ENCODE peak calls at places on chromosomes 5 and 9, in nine cellular contexts. D, O, Z, X, E, L, B, C and R are unnamed samples.

GRCh38 chr5:32964246-32964645 is 253.1 kb downstream of the NPR3 start:
- DNase-seq in E (no peak), B (no peak), O (no peak), D (peak), X (no peak), Z (no peak), L (peak), C (no peak), R (peak)

GRCh38 chr5:107466233-107466769 is 204.4 kb downstream of the EFNA5 start:
- DNase-seq in D (peak), Z (peak), C (no peak), B (peak), L (peak), X (no peak), O (no peak), E (peak), R (peak)

GRCh38 chr5:116378007-116378831 is 196.4 kb downstream of the SEMA6A start:
- DNase-seq in L (no peak), C (peak), B (no peak), D (no peak), O (no peak), Z (no peak), E (no peak), X (no peak), R (no peak)

GRCh38 chr5:39639618-39640078 is 214.9 kb upstream of the DAB2 start:
- DNase-seq in B (no peak), L (peak), X (no peak), C (no peak), O (no peak), D (peak), Z (no peak), E (no peak), R (no peak)

GRCh38 chr9:87075537-87075936 is 128.2 kb upstream of the GAS1 start:
- DNase-seq in C (no peak), E (no peak), X (no peak), B (no peak), L (no peak), O (no peak), D (no peak), Z (no peak), R (no peak)

GRCh38 chr5:139759219-139759721 is 36.3 kb upstream of the PSD2 start:
- DNase-seq in C (no peak), Z (peak), X (no peak), E (no peak), D (peak), L (no peak), O (no peak), B (no peak), R (no peak)

GRCh38 chr9:120856700-120857099 is 14.0 kb upstream of the PSMD5 start:
- DNase-seq in E (no peak), D (no peak), X (peak), C (no peak), L (no peak), O (no peak), B (no peak), Z (peak), R (no peak)

GRCh38 chr9:119101048-119101447 is 268.2 kb downstream of the BRINP1 start:
- DNase-seq in D (no peak), L (no peak), B (no peak), O (no peak), C (no peak), E (peak), Z (no peak), X (no peak), R (no peak)

GRCh38 chr5:14842117-14842516 is 29.5 kb downstream of the ANKH start:
- DNase-seq in L (no peak), O (no peak), C (no peak), D (no peak), X (no peak), Z (no peak), B (no peak), E (no peak), R (no peak)

GRCh38 chr5:140056880-140057279 is 13.8 kb upstream of the NRG2 start:
- DNase-seq in O (no peak), X (no peak), L (no peak), D (no peak), Z (no peak), C (no peak), E (no peak), B (no peak), R (no peak)

GRCh38 chr5:133744030-133744645 is 131.8 kb upstream of the FSTL4 start:
- DNase-seq in D (no peak), E (no peak), C (no peak), B (no peak), O (no peak), L (no peak), X (no peak), Z (no peak), R (no peak)

GRCh38 chr9:110752766-110753165 is 84.2 kb downstream of the MUSK start:
- DNase-seq in D (peak), L (peak), X (no peak), Z (no peak), O (no peak), E (no peak), C (no peak), B (peak), R (peak)

GRCh38 chr5:137753227-137753985 is 757 bp downstream of the HNRNPA0 start:
- DNase-seq in Z (peak), B (no peak), D (no peak), E (peak), O (peak), C (peak), X (peak), L (peak), R (no peak)

GRCh38 chr5:63230754-63231153 is 652.1 kb downstream of the LRRC70 start:
- DNase-seq in D (no peak), B (no peak), O (no peak), X (no peak), C (no peak), L (no peak), E (no peak), Z (no peak), R (no peak)

GRCh38 chr5:172688735-172689572 is 47.9 kb downstream of the NEURL1B start:
- DNase-seq in B (no peak), E (no peak), C (no peak), O (no peak), L (peak), X (peak), Z (peak), D (no peak), R (no peak)

GRCh38 chr5:96172436-96172835 is 210.8 kb upstream of the ELL2 start:
- DNase-seq in L (peak), Z (no peak), B (no peak), C (no peak), O (no peak), D (peak), X (no peak), E (no peak), R (peak)

GRCh38 chr5:170585278-170585677 is 81.5 kb downstream of the KCNIP1 start:
- DNase-seq in E (no peak), C (no peak), X (no peak), D (no peak), Z (no peak), O (no peak), B (no peak), L (no peak), R (no peak)

GRCh38 chr5:178291969-178292825 is 59.6 kb upstream of the PHYKPL start:
- DNase-seq in C (no peak), O (no peak), L (no peak), E (no peak), Z (no peak), B (no peak), X (no peak), D (no peak), R (no peak)

GRCh38 chr9:79233542-79233941 is 338.2 kb upstream of the TLE4 start:
- DNase-seq in Z (peak), L (peak), B (no peak), O (no peak), D (peak), X (no peak), E (peak), C (no peak), R (peak)

GRCh38 chr9:114889802-114890224 is 40.6 kb downstream of the TNFSF8 start:
- DNase-seq in C (no peak), E (no peak), X (no peak), L (no peak), B (no peak), D (no peak), Z (no peak), O (no peak), R (no peak)

GRCh38 chr9:107455461-107456155 is 34.0 kb downstream of the KLF4 start:
- DNase-seq in B (no peak), Z (no peak), D (no peak), X (no peak), C (no peak), E (no peak), O (no peak), L (no peak), R (no peak)

GRCh38 chr5:8577792-8578191 is 708.8 kb downstream of the MTRR start:
- DNase-seq in D (peak), Z (no peak), X (no peak), L (peak), B (no peak), C (no peak), O (no peak), E (no peak), R (peak)

GRCh38 chr9:126295936-126296600 is 30.6 kb upstream of the MVB12B start:
- DNase-seq in C (no peak), B (no peak), Z (no peak), O (no peak), D (no peak), L (no peak), X (no peak), E (no peak), R (no peak)

GRCh38 chr5:155103164-155103563 is 89.6 kb downstream of the KIF4B start:
- DNase-seq in X (no peak), D (peak), Z (no peak), C (no peak), L (peak), E (no peak), O (no peak), B (no peak), R (peak)

GRCh38 chr5:55234171-55234700 is 828 bp upstream of the CCNO start:
- DNase-seq in B (no peak), L (peak), Z (peak), X (peak), O (no peak), E (peak), D (peak), C (peak), R (peak)

GRCh38 chr5:10233505-10233904 is 16.2 kb downstream of the ATPSCKMT start:
- DNase-seq in C (no peak), E (peak), D (peak), O (no peak), X (no peak), Z (peak), B (peak), L (peak), R (peak)

GRCh38 chr9:109517798-109518435 is 19.8 kb upstream of the PTPN3 start:
- DNase-seq in C (no peak), E (peak), O (no peak), L (no peak), D (no peak), B (no peak), Z (peak), X (peak), R (no peak)

GRCh38 chr5:105877592-105877991 is 1793.1 kb downstream of the EFNA5 start:
- DNase-seq in D (no peak), O (no peak), Z (no peak), E (no peak), B (no peak), C (no peak), L (no peak), X (no peak), R (no peak)

GRCh38 chr9:72315089-72315509 is 49.9 kb downstream of the ZFAND5 start:
- DNase-seq in Z (peak), L (peak), E (peak), D (peak), O (peak), X (peak), C (peak), B (peak), R (peak)

GRCh38 chr9:87148391-87149237 is 201.3 kb upstream of the GAS1 start:
- DNase-seq in C (peak), B (no peak), D (peak), O (peak), E (peak), Z (peak), X (peak), L (peak), R (peak)

DNA sequence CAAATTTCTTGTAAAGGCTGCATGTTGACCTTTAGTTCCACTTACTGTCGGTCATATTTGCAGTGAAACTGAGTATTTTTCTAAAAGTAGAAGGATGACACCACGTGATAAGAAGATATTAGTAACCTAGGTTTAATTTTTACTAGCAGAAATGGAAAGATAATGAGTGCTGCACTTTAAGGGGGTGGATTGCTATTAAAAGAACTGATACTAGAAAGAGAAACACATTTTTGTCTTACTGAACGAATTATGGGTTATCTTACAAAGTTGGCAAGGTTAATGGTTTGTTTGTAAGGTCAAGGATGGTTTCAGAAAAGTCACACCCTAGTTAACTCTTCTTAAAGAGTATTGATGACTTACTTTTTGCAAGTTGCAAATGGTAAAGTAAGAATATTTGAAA is 2.4 kb downstream of the MACIR start:
- DNase-seq in O (no peak), E (no peak), X (no peak), L (no peak), Z (no peak), D (no peak), B (no peak), C (no peak), R (no peak)
- H3K4me3 ChIP-seq in O (no peak), E (peak), X (no peak), L (peak), Z (no peak), D (no peak), B (peak), C (no peak), R (peak)

DNA sequence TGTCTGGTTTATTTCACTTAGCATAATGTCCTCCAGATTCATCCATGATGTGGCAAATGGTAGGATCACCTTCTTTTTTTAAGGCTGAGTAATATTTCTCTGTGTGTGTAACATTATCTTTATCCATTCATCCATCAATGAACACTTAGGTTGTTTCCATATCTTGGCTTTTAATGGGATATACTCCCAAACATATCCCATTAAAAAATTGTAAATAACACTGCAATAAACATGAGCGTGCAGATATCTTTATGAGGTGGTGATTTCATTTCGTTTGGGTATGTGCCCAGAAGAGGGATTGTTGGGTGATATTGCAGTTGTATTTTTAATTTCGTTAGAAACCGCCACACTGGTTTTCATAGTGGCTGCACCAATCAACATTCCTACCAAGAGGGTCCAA is 36.2 kb upstream of the UGCG start:
- DNase-seq in Z (no peak), E (no peak), O (no peak), B (no peak), C (no peak), L (no peak), X (no peak), D (no peak), R (peak)
- TF ChIP-seq CTCF in Z (no peak), E (no peak), O (no peak), B (no peak), C (no peak), L (no peak), X (no peak), D (no peak), R (no peak)

DNA sequence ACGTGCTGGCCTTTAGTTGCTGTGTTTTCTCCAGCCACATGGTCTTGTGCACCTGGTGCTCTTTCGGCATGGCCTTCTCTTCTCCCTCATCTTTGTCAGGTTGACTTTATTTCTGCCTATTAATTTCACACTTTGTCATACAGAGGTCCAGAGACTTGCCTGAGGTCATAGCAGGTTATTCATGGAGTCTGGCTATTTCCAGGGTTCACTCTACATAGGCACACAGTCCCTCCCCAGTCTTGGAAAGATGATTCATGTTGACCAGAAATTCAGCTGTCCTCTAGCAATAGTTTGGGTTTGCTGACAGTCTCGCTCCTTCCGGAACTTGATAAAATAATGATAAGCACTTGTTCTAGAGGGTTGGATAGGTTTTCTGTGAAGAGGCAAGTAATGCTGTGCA is 81.6 kb downstream of the ARHGAP26 start:
- DNase-seq in X (no peak), L (no peak), Z (no peak), C (no peak), E (no peak), O (no peak), B (no peak), D (no peak), R (no peak)
- H3K4me3 ChIP-seq in X (no peak), L (no peak), Z (no peak), C (no peak), E (no peak), O (no peak), B (no peak), D (no peak), R (no peak)

DNA sequence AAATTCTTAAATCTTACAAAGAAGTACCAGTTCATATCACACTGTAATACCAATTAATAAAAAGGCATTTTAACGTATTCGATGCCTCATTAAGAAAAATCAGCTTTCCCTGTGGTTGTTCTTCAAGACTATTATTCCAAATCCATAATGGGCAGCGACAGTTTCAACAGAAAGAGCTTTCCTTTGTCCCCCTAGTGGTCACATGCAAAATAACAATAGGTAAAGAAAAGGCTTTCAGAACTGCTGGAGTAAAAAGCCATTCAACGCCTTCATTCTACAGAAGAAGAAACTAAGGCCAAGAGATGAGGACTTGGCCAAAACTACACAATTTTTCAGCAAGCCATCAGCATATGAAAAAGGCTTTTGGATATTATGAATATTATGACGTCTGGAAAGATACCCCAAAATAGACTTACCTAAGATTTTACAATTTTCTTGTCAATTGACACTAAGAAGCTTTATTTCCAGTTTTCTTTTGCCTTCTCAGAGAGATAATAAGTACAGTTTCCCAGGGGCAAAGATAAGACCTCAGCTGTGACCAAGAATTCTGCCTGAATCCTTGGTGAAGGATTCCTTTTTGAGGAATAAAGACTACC is 6.7 kb upstream of the CDH6 start:
- DNase-seq in Z (no peak), D (peak), L (peak), O (no peak), E (peak), C (no peak), X (no peak), B (peak), R (peak)
- TF ChIP-seq CTCF in Z (peak), D (peak), L (peak), O (peak), E (peak), C (peak), X (no peak), B (peak), R (peak)